ENCODE peak calls at places on chromosomes 5 and 9, in seven cellular contexts. N is colonic mucosa, Z is GM12865, J is astrocyte, R is kidney epithelial cell, L is MM.1S, C is BE2C. Q is an unnamed sample.

GRCh38 chr9:130422546-130422945 is 22.2 kb upstream of the ASS1 start:
- DNase-seq in N (no peak), Z (no peak), J (no peak), R (no peak), L (no peak), C (no peak), Q (no peak)

GRCh38 chr5:60598424-60598823 is 101.5 kb downstream of the DEPDC1B start:
- DNase-seq in N (no peak), Z (peak), J (no peak), R (no peak), L (peak), C (no peak), Q (no peak)

GRCh38 chr5:157710887-157711286 is 20.3 kb upstream of the THG1L start:
- DNase-seq in N (no peak), Z (no peak), J (peak), R (peak), L (no peak), C (no peak), Q (no peak)

GRCh38 chr9:125529589-125530515 is 177.2 kb downstream of the MAPKAP1 start:
- DNase-seq in N (no peak), Z (peak), J (no peak), R (no peak), L (no peak), C (no peak), Q (peak)

GRCh38 chr5:98767563-98767962 is 5.9 kb upstream of the RGMB start:
- DNase-seq in N (no peak), Z (no peak), J (no peak), R (no peak), L (no peak), C (no peak), Q (no peak)

GRCh38 chr9:73869261-73869660 is 627.9 kb upstream of the RORB start:
- DNase-seq in N (no peak), Z (peak), J (peak), R (peak), L (peak), C (no peak), Q (peak)

GRCh38 chr5:65760504-65761275 is 38.7 kb downstream of the NLN start:
- DNase-seq in N (peak), Z (peak), J (peak), R (no peak), L (peak), C (no peak), Q (peak)

GRCh38 chr9:69180670-69181069 is 6.6 kb downstream of the TJP2 start:
- DNase-seq in N (peak), Z (peak), J (peak), R (peak), L (no peak), C (peak), Q (no peak)

GRCh38 chr5:27007121-27007520 is 31.3 kb downstream of the CDH9 start:
- DNase-seq in N (no peak), Z (no peak), J (no peak), R (no peak), L (no peak), C (no peak), Q (no peak)

GRCh38 chr5:14035859-14036440 is 91.5 kb upstream of the DNAH5 start:
- DNase-seq in N (peak), Z (no peak), J (peak), R (peak), L (peak), C (no peak), Q (peak)

GRCh38 chr5:23314827-23315226 is 192.6 kb upstream of the PRDM9 start:
- DNase-seq in N (no peak), Z (no peak), J (no peak), R (peak), L (no peak), C (no peak), Q (no peak)

GRCh38 chr5:123367739-123368138 is 55.5 kb downstream of the CEP120 start:
- DNase-seq in N (no peak), Z (peak), J (peak), R (no peak), L (peak), C (no peak), Q (no peak)

GRCh38 chr9:127397722-127398647 is 1.0 kb downstream of the SLC2A8 start:
- DNase-seq in N (peak), Z (peak), J (no peak), R (no peak), L (peak), C (peak), Q (peak)

GRCh38 chr9:109117856-109118801 is 1.6 kb downstream of the TMEM245 start:
- DNase-seq in N (peak), Z (no peak), J (peak), R (peak), L (no peak), C (peak), Q (no peak)

GRCh38 chr9:89137548-89138462 is 40.8 kb downstream of the SHC3 start:
- DNase-seq in N (peak), Z (no peak), J (peak), R (peak), L (no peak), C (no peak), Q (no peak)

GRCh38 chr5:150649828-150650712 is 9.6 kb downstream of the SYNPO start:
- DNase-seq in N (no peak), Z (no peak), J (no peak), R (no peak), L (no peak), C (no peak), Q (no peak)

GRCh38 chr9:124197177-124198095 is 60.3 kb upstream of the NEK6 start:
- DNase-seq in N (no peak), Z (peak), J (no peak), R (no peak), L (no peak), C (no peak), Q (peak)

GRCh38 chr5:125140855-125141254 is 394.4 kb upstream of the ZNF608 start:
- DNase-seq in N (no peak), Z (no peak), J (peak), R (no peak), L (no peak), C (no peak), Q (no peak)

GRCh38 chr9:2180171-2180570 is 165.0 kb downstream of the SMARCA2 start:
- DNase-seq in N (no peak), Z (no peak), J (no peak), R (no peak), L (no peak), C (no peak), Q (no peak)

GRCh38 chr5:180402716-180403115 is 49.6 kb upstream of the GFPT2 start:
- DNase-seq in N (no peak), Z (no peak), J (no peak), R (no peak), L (no peak), C (no peak), Q (no peak)

GRCh38 chr5:146962801-146963355 is 84.3 kb upstream of the PPP2R2B start:
- DNase-seq in N (no peak), Z (no peak), J (peak), R (peak), L (no peak), C (no peak), Q (no peak)

GRCh38 chr9:92059045-92059444 is 56.2 kb downstream of the SPTLC1 start:
- DNase-seq in N (no peak), Z (no peak), J (no peak), R (no peak), L (no peak), C (no peak), Q (no peak)

GRCh38 chr9:100221538-100221937 is 122.5 kb downstream of the INVS start:
- DNase-seq in N (no peak), Z (no peak), J (no peak), R (no peak), L (no peak), C (no peak), Q (no peak)

GRCh38 chr9:71355884-71356283 is 234.5 kb upstream of the TRPM3 start:
- DNase-seq in N (no peak), Z (no peak), J (no peak), R (no peak), L (no peak), C (no peak), Q (no peak)

GRCh38 chr5:2124434-2124833 is 241.7 kb upstream of the IRX4 start:
- DNase-seq in N (no peak), Z (no peak), J (no peak), R (no peak), L (no peak), C (no peak), Q (no peak)

GRCh38 chr9:136179101-136179616 is 25.8 kb downstream of the LHX3 start:
- DNase-seq in N (no peak), Z (no peak), J (no peak), R (no peak), L (no peak), C (no peak), Q (no peak)

GRCh38 chr9:137240321-137240840 is 706 bp upstream of the TUBB4B start:
- DNase-seq in N (peak), Z (peak), J (peak), R (no peak), L (peak), C (peak), Q (peak)

GRCh38 chr5:142747034-142747433 is 23.1 kb upstream of the ARHGAP26 start:
- DNase-seq in N (no peak), Z (no peak), J (no peak), R (no peak), L (no peak), C (no peak), Q (no peak)

GRCh38 chr9:4077499-4078102 is 222.3 kb downstream of the GLIS3 start:
- DNase-seq in N (peak), Z (peak), J (peak), R (no peak), L (peak), C (peak), Q (peak)

GRCh38 chr9:5321058-5321457 is 16.5 kb upstream of the RLN2 start:
- DNase-seq in N (no peak), Z (peak), J (no peak), R (no peak), L (no peak), C (no peak), Q (peak)
- TF ChIP-seq CTCF in N (no peak), Z (no peak), J (no peak), R (no peak), L (no peak), C (no peak), Q (peak)

DNA sequence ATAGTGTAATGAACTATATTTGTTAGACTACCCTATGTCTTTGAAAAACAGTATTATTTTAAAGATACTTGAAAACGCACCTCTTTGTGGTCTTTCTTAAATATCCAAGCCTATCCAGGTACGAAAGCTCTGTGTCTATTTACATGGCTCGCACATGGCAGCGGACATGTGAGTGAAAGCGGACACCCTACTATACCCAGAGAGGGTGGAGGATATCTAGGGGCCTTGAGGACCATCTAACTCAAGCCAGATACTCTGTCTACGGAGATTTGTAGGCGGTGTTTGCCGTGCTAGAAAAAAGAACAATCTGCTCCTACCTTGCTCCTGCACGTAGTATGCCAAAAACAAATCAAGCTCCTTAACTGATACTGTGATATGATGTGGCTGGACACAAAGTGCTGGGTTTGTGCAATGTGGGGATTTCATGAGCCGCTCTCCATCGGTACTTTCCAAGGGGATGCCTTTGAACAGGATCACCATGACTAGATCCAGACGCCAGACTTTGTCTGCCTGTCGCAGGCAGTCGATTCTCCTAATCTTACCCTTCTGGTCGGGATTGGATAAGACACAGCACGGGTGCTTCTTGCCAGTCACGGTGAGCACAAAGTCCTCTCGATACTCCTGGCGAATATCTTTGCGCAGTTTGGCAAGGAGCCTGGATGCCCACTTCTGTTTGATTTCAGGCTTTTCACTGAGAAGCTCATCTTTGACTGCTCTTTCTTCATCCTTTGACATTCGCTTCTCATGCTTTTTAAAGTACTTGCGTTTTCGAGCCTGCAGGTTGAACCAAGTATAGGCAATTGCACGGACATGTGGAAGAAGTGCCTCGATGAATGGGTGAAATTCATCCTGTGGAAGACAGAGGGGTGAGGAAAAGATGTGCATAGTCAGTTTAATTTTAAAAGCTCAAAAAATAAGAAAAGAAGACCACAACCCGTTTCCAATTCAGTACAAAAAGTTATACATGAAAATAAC is 7.0 kb downstream of the NFIB start:
- DNase-seq in N (no peak), Z (no peak), J (peak), R (no peak), L (no peak), C (peak), Q (no peak)
- TF ChIP-seq CTCF in N (no peak), Z (no peak), J (no peak), R (no peak), L (no peak), C (peak), Q (no peak)

GRCh38 chr5:5699062-5699461 is 276.6 kb downstream of the ICE1 start:
- DNase-seq in N (no peak), Z (no peak), J (no peak), R (no peak), L (no peak), C (no peak), Q (no peak)
- TF ChIP-seq CTCF in N (no peak), Z (no peak), J (no peak), R (no peak), L (no peak), C (peak), Q (no peak)

DNA sequence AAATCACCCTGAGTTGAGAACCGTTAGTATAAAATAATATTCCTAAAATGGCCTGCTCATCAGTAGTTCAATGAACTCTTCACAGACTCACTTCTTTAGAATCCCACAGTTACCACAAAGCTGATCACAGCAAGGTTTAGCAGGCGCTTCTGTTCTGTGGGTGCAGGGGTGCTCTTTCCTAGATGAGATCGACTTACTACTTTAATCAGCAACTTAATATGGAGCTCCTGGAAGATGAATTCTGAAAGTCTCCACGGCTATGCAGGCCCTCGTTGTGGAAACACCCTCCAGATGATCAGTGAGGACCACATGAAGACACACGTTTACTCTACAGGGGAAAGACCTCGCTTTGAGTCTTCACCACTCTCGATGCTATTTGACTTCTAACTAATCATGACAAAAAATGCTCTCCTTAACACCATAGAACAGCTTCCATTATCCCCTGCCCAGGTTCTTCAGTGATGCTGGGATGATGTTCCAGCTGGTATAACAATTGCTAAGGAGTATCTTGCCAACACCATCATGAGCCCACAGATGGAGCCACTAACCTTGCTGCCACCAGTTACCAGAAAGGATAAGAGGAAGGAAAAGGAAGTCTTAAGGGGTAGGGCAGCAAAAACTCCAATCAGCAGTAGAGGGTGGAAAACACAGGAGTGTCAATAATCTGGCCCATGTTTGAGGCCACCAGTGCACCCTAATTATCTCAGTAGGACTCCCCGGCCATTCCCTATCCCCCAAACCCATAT is 17.9 kb upstream of the GPX8 start:
- DNase-seq in N (no peak), Z (no peak), J (no peak), R (no peak), L (no peak), C (no peak), Q (no peak)
- TF ChIP-seq CTCF in N (no peak), Z (no peak), J (no peak), R (no peak), L (no peak), C (no peak), Q (no peak)

DNA sequence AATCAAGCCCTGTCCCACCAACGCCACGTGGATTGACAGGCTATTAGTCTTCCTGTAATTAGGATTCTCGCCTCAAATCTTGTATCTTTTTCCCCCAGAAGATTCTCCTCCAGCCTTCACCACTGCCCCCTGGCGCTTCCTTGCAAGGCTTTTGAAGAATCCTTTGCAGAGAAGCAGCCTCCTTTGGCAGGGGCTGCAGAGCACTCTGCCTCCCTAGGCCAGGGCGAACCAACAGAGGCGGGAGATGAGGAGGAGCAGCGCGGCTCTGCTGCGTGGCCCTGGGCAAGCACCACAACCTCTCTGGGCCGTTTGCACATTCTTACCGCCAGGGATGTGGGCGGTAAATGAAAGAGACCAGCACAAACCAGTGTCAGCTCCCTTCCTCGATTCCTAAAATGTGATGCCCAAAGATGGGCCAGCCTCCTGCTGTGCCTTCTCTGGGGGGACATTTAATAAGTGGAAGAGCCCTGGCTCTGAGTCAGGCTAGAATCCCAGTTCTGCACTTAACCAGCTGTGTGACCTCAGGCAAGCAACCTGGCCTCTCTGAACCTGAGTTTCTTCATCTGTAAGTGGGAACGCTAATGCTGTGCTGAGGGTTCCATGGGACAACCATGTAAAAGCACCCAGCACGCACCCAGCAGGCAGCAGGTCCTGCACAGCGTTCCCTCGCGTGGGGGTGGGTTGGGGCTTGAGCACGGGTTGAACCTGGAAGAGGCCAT is 128.6 kb downstream of the KCNIP1 start:
- DNase-seq in N (no peak), Z (no peak), J (no peak), R (no peak), L (no peak), C (no peak), Q (no peak)
- TF ChIP-seq CTCF in N (no peak), Z (peak), J (no peak), R (no peak), L (no peak), C (no peak), Q (no peak)

DNA sequence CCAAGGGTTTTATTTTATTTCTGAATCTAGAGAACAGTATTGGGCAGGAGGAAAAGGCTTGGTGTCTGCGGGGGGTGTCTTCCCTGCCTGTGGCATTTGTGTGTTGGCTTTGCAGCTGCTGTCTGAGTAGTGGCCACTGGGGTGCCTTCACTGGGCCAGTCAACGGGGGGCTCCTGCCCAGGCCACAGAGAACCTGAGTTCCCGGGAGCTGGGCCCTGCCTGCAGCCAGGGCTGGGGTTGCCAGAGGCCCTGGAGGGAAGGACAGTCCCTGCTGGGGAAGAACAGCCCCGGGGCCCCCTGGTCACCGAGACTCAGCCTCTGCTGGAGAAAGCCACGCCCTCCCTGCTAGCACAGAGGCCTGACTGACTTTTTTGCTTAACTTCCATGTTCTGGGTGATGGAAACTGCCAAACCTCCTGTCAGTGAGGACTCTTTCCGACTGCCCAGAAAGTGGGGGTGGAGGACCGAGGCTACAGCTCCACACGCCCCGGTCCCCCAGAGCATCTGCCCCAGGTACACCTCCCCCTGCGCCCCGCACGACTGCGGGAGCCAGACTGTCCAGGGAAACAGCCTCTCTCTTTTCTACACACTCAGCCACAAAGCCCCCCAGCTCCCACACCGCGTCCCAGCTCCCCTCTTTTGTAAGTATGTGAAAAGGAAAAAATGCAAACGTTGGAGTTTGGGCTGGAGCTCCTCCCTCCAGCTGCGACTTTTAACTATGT is 133.4 kb downstream of the DAB2IP start:
- DNase-seq in N (no peak), Z (no peak), J (no peak), R (no peak), L (no peak), C (peak), Q (no peak)
- TF ChIP-seq CTCF in N (no peak), Z (no peak), J (no peak), R (no peak), L (no peak), C (no peak), Q (no peak)